ENCODE peak calls at places on chromosomes 5 and 9, in nine cellular contexts. N is M059J; G is RPMI7951; F is posterior cingulate gyrus; I is T1000; Y is amniotic stem cell; D is stimulated activated CD8-positive, alpha-beta memory T cell treated with anti-CD3 and anti-CD28 coated beads, Interleukin-2, amount 100 ng/mL, for 48 hours; P is HFFc6; Q is naive thymus-derived CD8-positive, alpha-beta T cell. H is an unnamed sample.

GRCh38 chr9:5582835-5583195 is 46.1 kb upstream of the RIC1 start:
- DNase-seq in N (peak), G (peak), F (no peak), I (no peak), Y (peak), D (no peak), P (peak), Q (peak), H (peak)

GRCh38 chr9:118871531-118871930 is 497.7 kb downstream of the BRINP1 start:
- DNase-seq in N (no peak), G (no peak), F (no peak), I (no peak), Y (no peak), D (no peak), P (no peak), Q (no peak), H (no peak)

GRCh38 chr9:8852301-8852864 is 1052.8 kb upstream of the DMAC1 start:
- DNase-seq in N (no peak), G (no peak), F (no peak), I (no peak), Y (no peak), D (no peak), P (no peak), Q (no peak), H (no peak)

GRCh38 chr5:138665261-138665660 is 88.0 kb upstream of the CTNNA1 start:
- DNase-seq in N (no peak), G (no peak), F (no peak), I (no peak), Y (no peak), D (no peak), P (no peak), Q (no peak), H (no peak)

GRCh38 chr5:62590396-62590795 is 11.8 kb downstream of the LRRC70 start:
- DNase-seq in N (no peak), G (no peak), F (no peak), I (no peak), Y (no peak), D (no peak), P (no peak), Q (no peak), H (no peak)

GRCh38 chr9:89078860-89079259 is 87.6 kb downstream of the S1PR3 start:
- DNase-seq in N (peak), G (peak), F (no peak), I (no peak), Y (peak), D (no peak), P (peak), Q (no peak), H (peak)

GRCh38 chr5:98163796-98164493 is 609.5 kb upstream of the RGMB start:
- DNase-seq in N (no peak), G (peak), F (no peak), I (no peak), Y (no peak), D (no peak), P (no peak), Q (no peak), H (no peak)

GRCh38 chr5:151694035-151694485 is 7.3 kb upstream of the SPARC start:
- DNase-seq in N (peak), G (peak), F (peak), I (no peak), Y (no peak), D (no peak), P (no peak), Q (no peak), H (no peak)

GRCh38 chr5:115549154-115549553 is 4.6 kb upstream of the FEM1C start:
- DNase-seq in N (peak), G (no peak), F (no peak), I (no peak), Y (no peak), D (no peak), P (no peak), Q (peak), H (no peak)

H was measured in GM04504.